ENCODE peak calls at places on chromosomes 6 and 20, in four cellular contexts. N, J, Q and C are unnamed samples.
A peak's percentile ranks its signal among the peaks of the same experiment; 100 is the strongest.

GRCh38 chr20:64133951-64134407 is 26.6 kb upstream of the NPBWR2 start:
- DNase-seq in N (no peak), Q (no peak), J (no peak), C (no peak)

GRCh38 chr6:13523826-13524622 is 36.6 kb upstream of the GFOD1 start:
- DNase-seq in N (no peak), J (no peak), Q (no peak), C (no peak)

GRCh38 chr6:84227044-84227433 is 404 bp downstream of the CEP162 start:
- DNase-seq in J (no peak), Q (no peak), N (peak; percentile 59), C (no peak)

GRCh38 chr20:33667245-33668086 is 723 bp downstream of the ACTL10 start:
- DNase-seq in N (peak; percentile 75), J (no peak), Q (peak; percentile 54), C (no peak)

GRCh38 chr6:98944598-98945011 is 3.1 kb downstream of the FBXL4 start:
- DNase-seq in Q (peak; percentile 72), N (peak; percentile 53), J (peak; percentile 63), C (no peak)

GRCh38 chr20:24698706-24699206 is 229.3 kb downstream of the SYNDIG1 start:
- DNase-seq in Q (no peak), J (no peak), N (no peak), C (peak; percentile 22)

GRCh38 chr6:41439524-41440418 is 104.4 kb downstream of the NCR2 start:
- DNase-seq in J (no peak), N (peak; percentile 66), Q (no peak), C (no peak)

GRCh38 chr6:2659882-2660281 is 90.8 kb downstream of the MYLK4 start:
- DNase-seq in J (no peak), Q (peak; percentile 33), N (peak; percentile 84), C (no peak)

GRCh38 chr6:40343318-40343886 is 243.8 kb downstream of the LRFN2 start:
- DNase-seq in Q (no peak), N (no peak), J (no peak), C (peak; percentile 41)

GRCh38 chr6:140193269-140193668 is 818.8 kb upstream of the CITED2 start:
- DNase-seq in Q (no peak), J (peak; percentile 26), N (peak; percentile 56), C (no peak)

GRCh38 chr6:106973841-106974336 is 640 bp downstream of the CD24 start:
- DNase-seq in J (peak; percentile 22), Q (no peak), N (peak; percentile 67), C (no peak)

GRCh38 chr20:46324960-46325703 is 16.8 kb upstream of the CDH22 start:
- DNase-seq in Q (peak; percentile 7), J (peak; percentile 43), N (peak; percentile 66), C (no peak)

GRCh38 chr6:169604076-169604475 is 97.8 kb downstream of the WDR27 start:
- DNase-seq in N (no peak), Q (peak; percentile 35), J (peak; percentile 22), C (no peak)

GRCh38 chr6:13465734-13466133 is 21.7 kb downstream of the GFOD1 start:
- DNase-seq in J (no peak), Q (no peak), N (no peak), C (no peak)

GRCh38 chr20:59618131-59618530 is 13.8 kb downstream of the PHACTR3 start:
- DNase-seq in N (no peak), Q (no peak), J (no peak), C (no peak)

GRCh38 chr6:107789361-107789760 is 34.8 kb downstream of the SCML4 start:
- DNase-seq in J (no peak), N (no peak), Q (no peak), C (no peak)

GRCh38 chr6:11710221-11710836 is 68.3 kb downstream of the ADTRP start:
- DNase-seq in Q (peak; percentile 43), J (no peak), N (peak; percentile 16), C (no peak)

GRCh38 chr6:36195471-36196048 is 984 bp upstream of the BRPF3 start:
- DNase-seq in J (no peak), N (peak; percentile 3), Q (no peak), C (no peak)

GRCh38 chr6:12578751-12579150 is 137.8 kb upstream of the PHACTR1 start:
- DNase-seq in N (no peak), Q (peak; percentile 74), J (no peak), C (no peak)

GRCh38 chr6:17932362-17932852 is 55.0 kb downstream of the KIF13A start:
- DNase-seq in J (peak; percentile 92), N (no peak), Q (peak; percentile 85), C (no peak)

GRCh38 chr20:38167851-38168760 is 3.0 kb upstream of the TGM2 start:
- DNase-seq in Q (peak; percentile 96), N (peak; percentile 73), J (peak; percentile 92), C (no peak)

GRCh38 chr6:111922454-111923297 is 49.4 kb upstream of the FYN start:
- DNase-seq in J (peak; percentile 40), N (peak; percentile 27), Q (peak; percentile 59), C (no peak)

GRCh38 chr6:49342410-49342809 is 120.6 kb downstream of the MMUT start:
- DNase-seq in N (peak; percentile 34), J (no peak), Q (no peak), C (peak; percentile 72)

GRCh38 chr6:7445076-7445475 is 55.5 kb downstream of the RIOK1 start:
- DNase-seq in Q (no peak), J (no peak), N (no peak), C (no peak)
- H3K4ac ChIP-seq in Q (no peak overlapping the region), J (no peak overlapping the region), N (no peak overlapping the region), C (no peak overlapping the region)

DNA sequence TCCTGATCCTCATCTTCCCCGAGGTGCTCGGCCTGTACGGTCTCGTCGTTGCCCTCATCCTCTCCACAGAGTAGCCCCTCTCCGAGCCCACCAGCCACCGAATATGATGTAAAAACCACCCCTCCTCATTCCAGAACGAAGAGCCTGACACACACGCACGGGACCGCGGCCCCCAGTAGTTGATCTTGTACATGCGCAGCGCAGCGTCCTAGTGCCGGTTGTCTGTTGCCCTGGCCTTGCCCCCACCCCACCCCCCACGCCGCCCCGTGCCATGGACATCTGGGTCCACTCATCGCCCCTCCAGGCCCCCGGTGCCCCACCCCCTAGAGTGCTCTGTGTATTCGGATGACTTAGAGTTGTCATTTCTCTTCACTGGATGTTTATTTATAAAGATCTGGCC is 5.2 kb upstream of the PRPH2 start:
- DNase-seq in N (no peak), Q (no peak), J (no peak), C (no peak)
- H3K4ac ChIP-seq in N (no peak overlapping the region), Q (peak overlapping the region; percentile 86), J (no peak overlapping the region), C (no peak overlapping the region)

GRCh38 chr6:145814035-145814500 is 527 bp downstream of the FBXO30 start:
- DNase-seq in J (peak; percentile 77), N (peak; percentile 80), Q (no peak), C (no peak)

GRCh38 chr6:145815351-145815772 is 767 bp upstream of the FBXO30 start:
- DNase-seq in Q (peak; percentile 8), N (peak; percentile 73), J (peak; percentile 51), C (no peak)

GRCh38 chr6:145814501-145815350 is at the start of gene FBXO30:
- DNase-seq in Q (peak; percentile 80), N (peak; percentile 96), J (peak; percentile 91), C (peak; percentile 92)

GRCh38 chr6:145811741-145812140 is 2.9 kb downstream of the FBXO30 start:
- DNase-seq in Q (no peak), J (no peak), N (no peak), C (no peak)

GRCh38 chr6:145813285-145814034 is 1.1 kb downstream of the FBXO30 start:
- DNase-seq in N (peak; percentile 37), Q (peak; percentile 84), J (peak; percentile 69), C (no peak)
- H3K4ac ChIP-seq in N (no peak overlapping the region), Q (peak overlapping the region; percentile 77), J (peak overlapping the region; percentile 15), C (peak overlapping the region; percentile 87)

DNA sequence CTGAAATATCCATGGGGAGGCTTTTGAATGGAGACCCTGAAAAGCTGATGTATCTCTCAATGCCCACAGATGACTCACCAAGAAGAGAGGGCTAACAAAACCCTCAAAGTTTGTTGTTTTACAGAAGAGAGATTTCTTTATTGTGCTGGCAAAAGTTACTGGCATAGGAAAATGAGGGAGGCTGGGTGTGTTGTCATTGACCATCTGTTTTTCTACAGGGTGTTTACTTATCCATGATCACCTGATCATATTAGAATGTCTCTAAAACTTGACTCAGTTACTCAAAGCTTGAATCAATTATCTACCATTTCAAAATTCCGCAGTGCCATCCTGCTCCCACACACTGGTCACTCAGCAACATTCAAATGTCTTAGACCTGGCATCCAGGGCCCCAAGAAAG is 9.8 kb downstream of the NCOA6 start:
- DNase-seq in J (peak; percentile 21), N (no peak), Q (peak; percentile 33), C (no peak)
- H3K4ac ChIP-seq in J (no peak overlapping the region), N (no peak overlapping the region), Q (no peak overlapping the region), C (no peak overlapping the region)

GRCh38 chr20:50893620-50894019 is 37.6 kb downstream of the ADNP start:
- DNase-seq in J (no peak), N (no peak), Q (no peak), C (no peak)
- H3K4ac ChIP-seq in J (no peak overlapping the region), N (no peak overlapping the region), Q (no peak overlapping the region), C (no peak overlapping the region)

GRCh38 chr6:33961686-33962085 is 157.9 kb upstream of the MLN start:
- DNase-seq in Q (no peak), N (no peak), J (no peak), C (no peak)

GRCh38 chr6:33962673-33963072 is 158.9 kb upstream of the MLN start:
- DNase-seq in Q (no peak), N (no peak), J (no peak), C (no peak)

GRCh38 chr6:33960345-33961313 is 156.8 kb upstream of the MLN start:
- DNase-seq in N (no peak), J (no peak), Q (no peak), C (no peak)

GRCh38 chr6:33963351-33963750 is 159.5 kb upstream of the MLN start:
- DNase-seq in N (no peak), J (no peak), Q (no peak), C (no peak)

DNA sequence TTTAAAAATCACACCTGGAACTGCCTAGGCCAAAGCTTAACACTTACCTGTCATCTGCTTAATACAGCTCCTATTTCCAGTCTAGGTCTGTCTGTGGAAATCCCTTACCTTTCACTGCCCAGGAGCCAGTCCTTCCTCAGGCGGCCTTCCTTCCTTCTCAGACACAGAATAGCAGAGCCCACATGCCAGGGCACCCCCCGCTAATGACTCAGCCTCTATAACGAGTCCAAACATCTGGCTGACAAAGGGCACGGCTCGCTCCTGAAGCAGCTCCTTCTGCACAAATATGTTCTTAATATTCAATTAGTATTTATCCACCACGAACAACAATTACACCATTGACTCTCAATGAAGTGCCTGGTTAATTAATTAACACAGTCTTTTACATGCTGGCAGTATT is 158.4 kb upstream of the MLN start:
- DNase-seq in J (no peak), N (no peak), Q (peak; percentile 15), C (no peak)
- H3K4ac ChIP-seq in J (no peak overlapping the region), N (no peak overlapping the region), Q (no peak overlapping the region), C (no peak overlapping the region)

GRCh38 chr6:116461563-116462507 is 660 bp downstream of the CALHM6 start:
- DNase-seq in J (peak; percentile 47), N (peak; percentile 90), Q (peak; percentile 47), C (peak; percentile 60)
- H3K4ac ChIP-seq in J (peak overlapping the region; percentile 17), N (no peak overlapping the region), Q (peak overlapping the region; percentile 5), C (no peak overlapping the region)